ENCODE peak calls at places on chromosomes 2 and 18, in five cellular contexts. Z, B, N, P and T are unnamed samples.
A peak's percentile ranks its signal among the peaks of the same experiment; 100 is the strongest.

GRCh38 chr2:128633501-128633900 is 314.8 kb upstream of the HS6ST1 start:
- DNase-seq in Z (no peak), B (no peak), N (no peak), P (no peak), T (no peak)

GRCh38 chr2:231190531-231191197 is 7.8 kb upstream of the ARMC9 start:
- DNase-seq in Z (no peak), B (no peak), N (no peak), P (no peak), T (no peak)

GRCh38 chr2:5618271-5618670 is 73.9 kb upstream of the SOX11 start:
- DNase-seq in Z (no peak), B (no peak), N (no peak), P (no peak), T (no peak)

GRCh38 chr18:31680836-31681568 is 3.4 kb downstream of the B4GALT6 start:
- DNase-seq in Z (no peak), B (no peak), N (no peak), P (no peak), T (no peak)

GRCh38 chr2:224099846-224100643 is 61.0 kb upstream of the SERPINE2 start:
- DNase-seq in Z (no peak), B (no peak), N (no peak), P (no peak), T (no peak)

GRCh38 chr2:43692428-43692994 is 16.3 kb upstream of the C1GALT1C1L start:
- DNase-seq in Z (no peak), B (no peak), N (no peak), P (no peak), T (no peak)

GRCh38 chr2:27152102-27152795 is 3.4 kb downstream of the TCF23 start:
- DNase-seq in Z (no peak), B (no peak), N (no peak), P (no peak), T (no peak)

GRCh38 chr18:51149605-51150429 is 47.7 kb downstream of the MEX3C start:
- DNase-seq in Z (no peak), B (no peak), N (no peak), P (no peak), T (no peak)

GRCh38 chr2:21552999-21553398 is 429.2 kb downstream of the TDRD15 start:
- DNase-seq in Z (no peak), B (no peak), N (no peak), P (no peak), T (no peak)

GRCh38 chr2:239234151-239234825 is 166.5 kb downstream of the HDAC4 start:
- DNase-seq in Z (no peak), B (no peak), N (no peak), P (no peak), T (no peak)

GRCh38 chr2:24022324-24022974 is 12.6 kb downstream of the MFSD2B start:
- DNase-seq in Z (no peak), B (no peak), N (no peak), P (no peak), T (no peak)

GRCh38 chr2:226797289-226797988 is 2.2 kb downstream of the IRS1 start:
- DNase-seq in Z (peak; percentile 37), B (no peak), N (no peak), P (no peak), T (no peak)

GRCh38 chr2:196130039-196130825 is 41.1 kb downstream of the STK17B start:
- DNase-seq in Z (no peak), B (no peak), N (no peak), P (no peak), T (no peak)

GRCh38 chr18:76957384-76958355 is 135.3 kb downstream of the ZNF236 start:
- DNase-seq in Z (no peak), B (no peak), N (no peak), P (no peak), T (no peak)

GRCh38 chr18:7370812-7371211 is 139.9 kb downstream of the LRRC30 start:
- DNase-seq in Z (no peak), B (no peak), N (no peak), P (no peak), T (no peak)

GRCh38 chr2:96547751-96548161 is 11.2 kb downstream of the ARID5A start:
- DNase-seq in Z (no peak), B (no peak), N (no peak), P (no peak), T (no peak)

GRCh38 chr2:14901740-14902139 is 269.2 kb downstream of the LRATD1 start:
- DNase-seq in Z (no peak), B (no peak), N (no peak), P (no peak), T (no peak)

GRCh38 chr2:188902906-188903305 is 71.3 kb upstream of the COL3A1 start:
- DNase-seq in Z (no peak), B (no peak), N (no peak), P (no peak), T (no peak)

GRCh38 chr18:49708674-49709580 is 104.4 kb downstream of the ACAA2 start:
- DNase-seq in Z (no peak), B (no peak), N (no peak), P (no peak), T (no peak)

GRCh38 chr2:164560902-164561301 is 60.4 kb downstream of the GRB14 start:
- DNase-seq in Z (no peak), B (no peak), N (no peak), P (no peak), T (no peak)

GRCh38 chr2:88949336-88949735 is 257.9 kb downstream of the RPIA start:
- DNase-seq in Z (no peak), B (no peak), N (no peak), P (no peak), T (no peak)

GRCh38 chr2:5203356-5203755 is 488.8 kb upstream of the SOX11 start:
- DNase-seq in Z (no peak), B (no peak), N (no peak), P (no peak), T (no peak)

GRCh38 chr2:24521975-24522639 is 31.1 kb downstream of the NCOA1 start:
- DNase-seq in Z (no peak), B (no peak), N (no peak), P (no peak), T (no peak)

GRCh38 chr2:203972066-203972465 is 35.5 kb downstream of the ICOS start:
- DNase-seq in Z (no peak), B (no peak), N (no peak), P (no peak), T (no peak)

GRCh38 chr2:187900023-187900422 is 345.8 kb upstream of the TFPI start:
- DNase-seq in Z (no peak), B (no peak), N (no peak), P (no peak), T (no peak)

GRCh38 chr2:47211497-47212011 is 56.4 kb upstream of the STPG4 start:
- DNase-seq in Z (no peak), B (no peak), N (no peak), P (no peak), T (no peak)

GRCh38 chr2:36478332-36478738 is 119.6 kb downstream of the FEZ2 start:
- DNase-seq in Z (no peak), B (no peak), N (no peak), P (no peak), T (no peak)

GRCh38 chr2:128301501-128301966 is 17.1 kb downstream of the HS6ST1 start:
- DNase-seq in Z (no peak), B (no peak), N (no peak), P (no peak), T (no peak)

GRCh38 chr2:108324531-108325256 is 36.0 kb downstream of the SULT1C2 start:
- DNase-seq in Z (no peak), B (no peak), N (no peak), P (no peak), T (no peak)

GRCh38 chr18:48825101-48825745 is 125.5 kb downstream of the SMAD7 start:
- DNase-seq in Z (no peak), B (no peak), N (no peak), P (no peak), T (no peak)

GRCh38 chr2:204274487-204274886 is 270.8 kb upstream of the PARD3B start:
- DNase-seq in Z (no peak), B (no peak), N (no peak), P (no peak), T (no peak)

GRCh38 chr2:172253190-172254052 is 150.7 kb upstream of the DLX2 start:
- DNase-seq in Z (no peak), B (no peak), N (peak; percentile 52), P (no peak), T (no peak)

GRCh38 chr2:120735750-120736170 is at the start of gene GLI2:
- DNase-seq in Z (no peak), B (peak; percentile 35), N (no peak), P (peak; percentile 56), T (peak; percentile 78)

GRCh38 chr2:122388208-122388607 is 632.8 kb downstream of the TSN start:
- DNase-seq in Z (no peak), B (no peak), N (no peak), P (no peak), T (no peak)

GRCh38 chr18:33670052-33670451 is 92.0 kb downstream of the ASXL3 start:
- DNase-seq in Z (no peak), B (no peak), N (no peak), P (no peak), T (no peak)

GRCh38 chr18:49668583-49669290 is 106.9 kb downstream of the LIPG start:
- DNase-seq in Z (no peak), B (no peak), N (no peak), P (no peak), T (no peak)